ENCODE peak calls at places on chromosomes 4 and X, in six cellular contexts. J, H, I, B, S and A are unnamed samples. For H3K36me3, the result is how much of the 10 kb centered on the place peaks cover.

GRCh38 chr4:38310446-38311043 is 350.3 kb downstream of the PTTG2 start:
- DNase-seq in J (no peak), H (no peak), I (no peak), B (no peak), S (no peak), A (no peak)

GRCh38 chr4:40573593-40574311 is 55.9 kb downstream of the RBM47 start:
- DNase-seq in J (no peak), H (no peak), I (no peak), B (no peak), S (no peak), A (no peak)

GRCh38 chr4:98939892-98940298 is 11.0 kb upstream of the EIF4E start:
- DNase-seq in J (no peak), H (peak), I (no peak), B (peak), S (no peak), A (peak)

GRCh38 chr4:185112104-185112503 is 31.0 kb upstream of the SLC25A4 start:
- DNase-seq in J (no peak), H (peak), I (peak), B (no peak), S (peak), A (no peak)

GRCh38 chr4:182143086-182143821 is 99.9 kb upstream of the TENM3 start:
- DNase-seq in J (no peak), H (no peak), I (no peak), B (peak), S (no peak), A (peak)

GRCh38 chr4:47590325-47590724 is 105.2 kb downstream of the ATP10D start:
- DNase-seq in J (no peak), H (no peak), I (no peak), B (no peak), S (no peak), A (no peak)

GRCh38 chr4:30103455-30103854 is 616.7 kb upstream of the PCDH7 start:
- DNase-seq in J (no peak), H (no peak), I (no peak), B (no peak), S (no peak), A (no peak)

GRCh38 chr4:157994863-157995262 is 178.0 kb downstream of the GASK1B start:
- DNase-seq in J (no peak), H (no peak), I (no peak), B (no peak), S (no peak), A (no peak)

GRCh38 chr4:110196206-110196870 is 2.1 kb downstream of the ELOVL6 start:
- DNase-seq in J (peak), H (no peak), I (peak), B (peak), S (peak), A (peak)

GRCh38 chr4:25088342-25088952 is 57.7 kb upstream of the LGI2 start:
- DNase-seq in J (peak), H (peak), I (no peak), B (no peak), S (no peak), A (peak)

GRCh38 chr4:143336828-143337599 is at the start of gene GAB1:
- DNase-seq in J (peak), H (peak), I (peak), B (peak), S (peak), A (peak)

DNA sequence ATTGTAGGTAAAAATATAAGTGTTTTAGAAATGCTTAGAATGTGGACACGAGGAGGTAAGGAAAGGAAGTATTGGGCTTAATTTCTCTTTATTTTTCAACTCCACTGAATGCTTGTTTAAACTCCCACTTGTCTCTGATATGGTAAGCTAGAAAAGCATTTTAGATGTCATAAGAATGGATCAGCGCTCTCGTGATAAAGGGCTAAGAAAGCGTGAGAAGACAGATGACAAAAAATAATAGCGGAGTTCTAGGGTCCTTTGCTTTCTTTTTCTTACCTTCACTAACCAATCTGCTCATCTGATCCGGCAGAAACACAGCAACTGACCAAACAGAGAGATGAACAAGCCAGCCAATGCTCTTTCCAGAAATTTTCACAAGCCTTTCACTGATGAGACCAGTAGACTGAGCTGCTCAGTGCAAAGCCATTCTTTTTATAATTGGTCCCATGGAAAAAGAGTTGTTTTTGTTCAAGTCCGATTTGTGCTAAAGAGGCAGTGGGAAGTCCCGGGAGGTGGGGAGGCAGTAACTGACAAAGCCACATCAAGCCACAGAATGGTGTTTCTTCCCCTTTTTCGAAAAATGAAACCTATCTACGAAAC is at the start of gene TASL:
- DNase-seq in J (no peak), H (no peak), I (no peak), B (no peak), S (no peak), A (no peak)
- H3K4me3 ChIP-seq in J (no peak), H (no peak), I (peak), B (no peak), S (no peak), A (no peak)

GRCh38 chr4:159444668-159445067 is 341.8 kb downstream of the RAPGEF2 start:
- DNase-seq in J (no peak), H (peak), I (no peak), B (no peak), S (no peak), A (no peak)

GRCh38 chr4:159447296-159447695 is 344.4 kb downstream of the RAPGEF2 start:
- DNase-seq in J (no peak), H (no peak), I (no peak), B (no peak), S (no peak), A (no peak)

GRCh38 chr4:159445671-159446070 is 342.8 kb downstream of the RAPGEF2 start:
- DNase-seq in J (no peak), H (no peak), I (no peak), B (no peak), S (no peak), A (no peak)

GRCh38 chr4:159446266-159446976 is 343.5 kb downstream of the RAPGEF2 start:
- DNase-seq in J (peak), H (peak), I (no peak), B (peak), S (peak), A (peak)

GRCh38 chr4:159443975-159444374 is 341.1 kb downstream of the RAPGEF2 start:
- DNase-seq in J (no peak), H (no peak), I (no peak), B (no peak), S (no peak), A (no peak)
- H3K36me3 ChIP-seq in J (under half), H (under half), I (under half), B (under half), S (under half), A (under half)

GRCh38 chr4:113943863-113944262 is 35.6 kb downstream of the ARSJ start:
- DNase-seq in J (no peak), H (no peak), I (no peak), B (no peak), S (no peak), A (no peak)
- H3K4me3 ChIP-seq in J (no peak), H (no peak), I (no peak), B (no peak), S (no peak), A (no peak)

DNA sequence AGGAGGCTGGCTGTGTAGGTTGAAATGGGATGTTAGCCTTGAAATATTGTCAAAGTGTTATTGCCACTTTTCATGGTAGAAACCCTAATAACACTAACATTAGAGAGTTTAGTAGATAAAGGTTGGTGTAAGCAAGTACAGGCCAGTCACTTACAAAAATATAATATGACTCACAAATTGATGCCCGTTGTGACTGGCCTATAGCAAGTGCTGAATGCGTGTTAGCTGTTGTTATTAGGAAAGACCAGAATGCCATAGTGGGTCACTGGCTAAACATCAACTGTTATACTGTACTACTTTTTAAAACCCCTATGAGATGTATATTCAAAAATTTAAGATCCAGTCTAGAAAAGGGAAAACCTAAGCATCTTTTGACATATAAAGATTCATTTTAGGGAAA is 20.4 kb upstream of the GDPD2 start:
- DNase-seq in J (no peak), H (no peak), I (no peak), B (no peak), S (no peak), A (no peak)
- H3K36me3 ChIP-seq in J (under half), H (under half), I (under half), B (under half), S (under half), A (under half)

GRCh38 chr4:174215055-174215454 is 68.4 kb downstream of the FBXO8 start:
- DNase-seq in J (no peak), H (no peak), I (no peak), B (no peak), S (no peak), A (no peak)

GRCh38 chr4:174216935-174217272 is 66.6 kb downstream of the FBXO8 start:
- DNase-seq in J (no peak), H (no peak), I (no peak), B (peak), S (no peak), A (no peak)

GRCh38 chr4:174218127-174218790 is 65.2 kb downstream of the FBXO8 start:
- DNase-seq in J (no peak), H (no peak), I (no peak), B (peak), S (no peak), A (peak)

GRCh38 chr4:174215936-174216699 is 67.3 kb downstream of the FBXO8 start:
- DNase-seq in J (no peak), H (no peak), I (no peak), B (peak), S (no peak), A (peak)

GRCh38 chr4:174217273-174218126 is 66.0 kb downstream of the FBXO8 start:
- DNase-seq in J (no peak), H (no peak), I (no peak), B (peak), S (peak), A (peak)
- H3K4me3 ChIP-seq in J (peak), H (peak), I (no peak), B (no peak), S (peak), A (peak)